ENCODE peak calls at places on chromosomes 16 and 17, in five cellular contexts. One of them, this sample, is unnamed. For H3K27me3, the result is how much of the 10 kb centered on the place peaks cover.

GRCh38 chr16:4415538-4416199 is 727 bp downstream of the CORO7 start:
- DNase-seq in cardiac muscle cell: no peak
- DNase-seq in colonic mucosa: peak
- DNase-seq in heart right ventricle: peak
- DNase-seq in ascending aorta: no peak
- DNase-seq in this sample: peak

GRCh38 chr16:58732545-58733247 is 1.4 kb downstream of the GOT2 start:
- DNase-seq in cardiac muscle cell: peak
- DNase-seq in colonic mucosa: no peak
- DNase-seq in heart right ventricle: no peak
- DNase-seq in ascending aorta: no peak
- DNase-seq in this sample: no peak

GRCh38 chr17:17494499-17495447 is 1.4 kb downstream of the RASD1 start:
- DNase-seq in cardiac muscle cell: peak
- DNase-seq in colonic mucosa: peak
- DNase-seq in heart right ventricle: peak
- DNase-seq in ascending aorta: peak
- DNase-seq in this sample: peak

GRCh38 chr17:4072487-4073157 is 70.2 kb downstream of the ZZEF1 start:
- DNase-seq in cardiac muscle cell: peak
- DNase-seq in colonic mucosa: no peak
- DNase-seq in heart right ventricle: no peak
- DNase-seq in ascending aorta: no peak
- DNase-seq in this sample: no peak

GRCh38 chr16:29757950-29758466 is 12.2 kb upstream of the C16orf54 start:
- DNase-seq in cardiac muscle cell: peak
- DNase-seq in colonic mucosa: no peak
- DNase-seq in heart right ventricle: no peak
- DNase-seq in ascending aorta: no peak
- DNase-seq in this sample: no peak

GRCh38 chr17:81422776-81423697 is 27.8 kb downstream of the BAHCC1 start:
- DNase-seq in cardiac muscle cell: peak
- DNase-seq in colonic mucosa: no peak
- DNase-seq in heart right ventricle: peak
- DNase-seq in ascending aorta: peak
- DNase-seq in this sample: peak

GRCh38 chr17:49918591-49918990 is 50.4 kb upstream of the DLX4 start:
- DNase-seq in cardiac muscle cell: no peak
- DNase-seq in colonic mucosa: no peak
- DNase-seq in heart right ventricle: no peak
- DNase-seq in ascending aorta: no peak
- DNase-seq in this sample: no peak

GRCh38 chr17:46964315-46965265 is 14.5 kb downstream of the RPRML start:
- DNase-seq in cardiac muscle cell: peak
- DNase-seq in colonic mucosa: no peak
- DNase-seq in heart right ventricle: no peak
- DNase-seq in ascending aorta: no peak
- DNase-seq in this sample: no peak

GRCh38 chr16:30570621-30571443 is 682 bp downstream of the ZNF688 start:
- DNase-seq in cardiac muscle cell: peak
- DNase-seq in colonic mucosa: no peak
- DNase-seq in heart right ventricle: peak
- DNase-seq in ascending aorta: no peak
- DNase-seq in this sample: no peak

GRCh38 chr16:23391381-23392222 is 61.4 kb downstream of the COG7 start:
- DNase-seq in cardiac muscle cell: no peak
- DNase-seq in colonic mucosa: no peak
- DNase-seq in heart right ventricle: no peak
- DNase-seq in ascending aorta: no peak
- DNase-seq in this sample: no peak

GRCh38 chr17:79981661-79982101 is 54.0 kb downstream of the TBC1D16 start:
- DNase-seq in cardiac muscle cell: no peak
- DNase-seq in colonic mucosa: no peak
- DNase-seq in heart right ventricle: no peak
- DNase-seq in ascending aorta: no peak
- DNase-seq in this sample: no peak

GRCh38 chr17:17053446-17054379 is 11.5 kb downstream of the MPRIP start:
- DNase-seq in cardiac muscle cell: no peak
- DNase-seq in colonic mucosa: no peak
- DNase-seq in heart right ventricle: no peak
- DNase-seq in ascending aorta: peak
- DNase-seq in this sample: no peak

DNA sequence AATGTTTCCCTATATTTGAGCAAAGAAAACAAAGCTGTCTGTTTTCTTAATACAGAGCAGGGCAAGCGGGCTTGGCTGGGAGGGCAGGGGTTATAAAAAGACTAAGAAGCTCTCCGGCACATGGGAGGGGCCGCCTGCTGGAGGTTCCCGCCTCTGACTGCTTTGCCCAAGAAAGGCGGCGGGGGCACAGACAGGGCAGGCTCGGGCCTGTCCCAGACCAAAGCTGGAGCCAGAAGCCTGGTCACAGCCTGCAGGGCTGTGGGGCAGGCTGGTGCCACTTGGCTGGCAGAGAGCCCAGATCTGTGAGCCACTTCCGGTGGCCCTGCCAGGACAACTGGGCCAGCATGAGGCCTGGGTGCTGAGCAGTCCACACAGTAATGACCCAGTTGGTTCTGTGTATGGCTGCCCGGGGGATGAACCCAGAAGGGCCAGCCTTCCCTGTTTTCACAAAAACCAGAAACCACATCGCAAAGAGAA is 89.4 kb downstream of the LITAF start:
- DNase-seq in cardiac muscle cell: peak
- DNase-seq in colonic mucosa: peak
- DNase-seq in heart right ventricle: peak
- DNase-seq in ascending aorta: peak
- DNase-seq in this sample: peak
- TF ChIP-seq CTCF in cardiac muscle cell: peak
- TF ChIP-seq CTCF in colonic mucosa: no peak
- TF ChIP-seq CTCF in heart right ventricle: peak
- TF ChIP-seq CTCF in ascending aorta: no peak
- TF ChIP-seq CTCF in this sample: peak

GRCh38 chr16:82281544-82281943 is 111.5 kb upstream of the MPHOSPH6 start:
- DNase-seq in cardiac muscle cell: no peak
- DNase-seq in colonic mucosa: no peak
- DNase-seq in heart right ventricle: no peak
- DNase-seq in ascending aorta: no peak
- DNase-seq in this sample: no peak
- H3K27ac ChIP-seq in cardiac muscle cell: no peak
- H3K27ac ChIP-seq in colonic mucosa: no peak
- H3K27ac ChIP-seq in heart right ventricle: peak
- H3K27ac ChIP-seq in ascending aorta: peak
- H3K27ac ChIP-seq in this sample: peak

GRCh38 chr17:14921936-14922335 is 343.2 kb downstream of the PMP22 start:
- DNase-seq in cardiac muscle cell: no peak
- DNase-seq in colonic mucosa: no peak
- DNase-seq in heart right ventricle: no peak
- DNase-seq in ascending aorta: no peak
- DNase-seq in this sample: no peak

GRCh38 chr17:14922421-14922820 is 342.7 kb downstream of the PMP22 start:
- DNase-seq in cardiac muscle cell: peak
- DNase-seq in colonic mucosa: no peak
- DNase-seq in heart right ventricle: no peak
- DNase-seq in ascending aorta: no peak
- DNase-seq in this sample: no peak

GRCh38 chr17:14918540-14918939 is 346.6 kb downstream of the PMP22 start:
- DNase-seq in cardiac muscle cell: peak
- DNase-seq in colonic mucosa: no peak
- DNase-seq in heart right ventricle: no peak
- DNase-seq in ascending aorta: no peak
- DNase-seq in this sample: no peak

GRCh38 chr17:14919049-14919545 is 346.0 kb downstream of the PMP22 start:
- DNase-seq in cardiac muscle cell: no peak
- DNase-seq in colonic mucosa: no peak
- DNase-seq in heart right ventricle: no peak
- DNase-seq in ascending aorta: no peak
- DNase-seq in this sample: no peak

DNA sequence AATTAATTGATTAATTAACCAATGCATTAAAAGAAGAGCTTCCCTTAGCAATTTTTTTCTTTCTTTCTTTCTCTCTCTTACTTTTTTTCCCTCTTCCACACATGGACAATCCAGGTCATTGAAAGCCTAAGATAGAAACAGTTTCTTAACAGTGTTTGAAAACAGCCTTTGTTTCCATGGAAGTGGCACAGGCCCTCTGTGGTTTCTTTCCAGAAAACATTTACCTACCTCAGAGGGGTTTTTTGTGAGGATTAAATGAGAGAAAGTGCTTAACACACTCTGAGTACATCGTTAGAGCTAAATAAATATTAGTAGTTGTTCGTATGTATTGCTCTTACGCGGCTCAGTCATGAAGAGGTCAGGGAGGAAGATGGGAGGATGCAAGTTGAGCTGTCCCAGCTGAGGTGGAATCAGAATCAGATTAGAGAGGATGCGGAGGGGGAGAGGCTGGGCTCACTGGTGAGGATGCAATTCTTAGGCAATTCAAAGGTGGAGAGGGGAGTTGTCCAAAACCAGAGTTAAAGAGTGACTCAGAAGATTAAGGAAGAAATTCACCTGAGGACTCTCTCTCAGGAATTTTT is 345.5 kb downstream of the PMP22 start:
- DNase-seq in cardiac muscle cell: no peak
- DNase-seq in colonic mucosa: no peak
- DNase-seq in heart right ventricle: no peak
- DNase-seq in ascending aorta: no peak
- DNase-seq in this sample: no peak
- H3K27me3 ChIP-seq in cardiac muscle cell: under half
- H3K27me3 ChIP-seq in colonic mucosa: under half
- H3K27me3 ChIP-seq in heart right ventricle: under half
- H3K27me3 ChIP-seq in ascending aorta: under half
- H3K27me3 ChIP-seq in this sample: under half

GRCh38 chr17:15957206-15957605 is 12.3 kb downstream of the ADORA2B start:
- DNase-seq in cardiac muscle cell: no peak
- DNase-seq in colonic mucosa: no peak
- DNase-seq in heart right ventricle: no peak
- DNase-seq in ascending aorta: no peak
- DNase-seq in this sample: no peak

GRCh38 chr17:15954222-15954621 is 9.3 kb downstream of the ADORA2B start:
- DNase-seq in cardiac muscle cell: peak
- DNase-seq in colonic mucosa: no peak
- DNase-seq in heart right ventricle: no peak
- DNase-seq in ascending aorta: no peak
- DNase-seq in this sample: no peak

GRCh38 chr17:15957608-15958307 is 12.8 kb downstream of the ADORA2B start:
- DNase-seq in cardiac muscle cell: no peak
- DNase-seq in colonic mucosa: peak
- DNase-seq in heart right ventricle: no peak
- DNase-seq in ascending aorta: no peak
- DNase-seq in this sample: no peak

GRCh38 chr17:15958484-15958854 is 13.5 kb downstream of the ADORA2B start:
- DNase-seq in cardiac muscle cell: no peak
- DNase-seq in colonic mucosa: no peak
- DNase-seq in heart right ventricle: no peak
- DNase-seq in ascending aorta: no peak
- DNase-seq in this sample: no peak

DNA sequence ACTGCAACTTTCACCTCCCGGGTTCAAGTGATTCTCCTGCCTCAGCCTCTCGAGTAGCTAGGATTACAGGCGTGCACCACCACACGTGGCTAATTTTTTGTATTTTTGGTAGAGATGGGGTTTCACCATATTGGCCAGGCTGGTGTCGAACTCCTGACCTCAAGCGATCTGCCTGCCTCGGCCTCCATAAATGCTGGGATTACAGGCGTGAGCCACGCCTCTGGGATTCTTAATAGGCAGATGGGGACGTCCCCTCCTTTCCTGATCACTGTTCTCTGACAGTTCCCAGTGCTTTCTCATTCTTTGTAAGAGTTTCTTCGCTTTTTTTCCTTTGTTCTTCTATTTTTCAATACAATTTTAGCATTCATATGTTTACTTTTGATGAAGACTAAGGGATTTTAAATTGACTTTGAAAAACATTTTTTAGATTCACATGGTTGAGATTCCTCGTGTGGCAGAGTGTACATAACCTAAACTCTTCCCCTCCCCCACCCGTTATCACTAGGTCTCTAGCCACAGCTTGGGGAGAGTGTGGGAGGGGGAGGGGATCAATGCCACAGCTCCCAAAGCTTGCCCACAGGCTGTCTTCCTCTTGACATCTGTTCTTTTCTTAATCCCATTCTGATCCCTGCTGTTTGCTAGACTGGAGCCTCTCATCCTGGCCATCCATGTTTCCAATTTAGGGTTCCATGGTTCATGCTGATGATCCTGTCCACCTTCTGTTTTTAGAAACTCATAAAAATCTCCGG is 11.0 kb downstream of the ADORA2B start:
- DNase-seq in cardiac muscle cell: peak
- DNase-seq in colonic mucosa: no peak
- DNase-seq in heart right ventricle: no peak
- DNase-seq in ascending aorta: no peak
- DNase-seq in this sample: no peak
- TF ChIP-seq CTCF in cardiac muscle cell: no peak
- TF ChIP-seq CTCF in colonic mucosa: no peak
- TF ChIP-seq CTCF in heart right ventricle: no peak
- TF ChIP-seq CTCF in ascending aorta: no peak
- TF ChIP-seq CTCF in this sample: no peak

GRCh38 chr16:87380875-87381274 is 2.7 kb downstream of the FBXO31 start:
- DNase-seq in cardiac muscle cell: peak
- DNase-seq in colonic mucosa: no peak
- DNase-seq in heart right ventricle: no peak
- DNase-seq in ascending aorta: no peak
- DNase-seq in this sample: no peak

GRCh38 chr16:87380403-87380802 is 3.2 kb downstream of the FBXO31 start:
- DNase-seq in cardiac muscle cell: no peak
- DNase-seq in colonic mucosa: no peak
- DNase-seq in heart right ventricle: no peak
- DNase-seq in ascending aorta: no peak
- DNase-seq in this sample: no peak

GRCh38 chr16:87384162-87384999 is 805 bp upstream of the FBXO31 start:
- DNase-seq in cardiac muscle cell: no peak
- DNase-seq in colonic mucosa: peak
- DNase-seq in heart right ventricle: peak
- DNase-seq in ascending aorta: peak
- DNase-seq in this sample: peak

GRCh38 chr16:87383522-87384161 is at the start of gene FBXO31:
- DNase-seq in cardiac muscle cell: peak
- DNase-seq in colonic mucosa: peak
- DNase-seq in heart right ventricle: peak
- DNase-seq in ascending aorta: peak
- DNase-seq in this sample: peak

GRCh38 chr16:87382023-87382785 is 1.4 kb downstream of the FBXO31 start:
- DNase-seq in cardiac muscle cell: no peak
- DNase-seq in colonic mucosa: peak
- DNase-seq in heart right ventricle: no peak
- DNase-seq in ascending aorta: no peak
- DNase-seq in this sample: no peak
- H3K27ac ChIP-seq in cardiac muscle cell: peak
- H3K27ac ChIP-seq in colonic mucosa: peak
- H3K27ac ChIP-seq in heart right ventricle: peak
- H3K27ac ChIP-seq in ascending aorta: peak
- H3K27ac ChIP-seq in this sample: peak

GRCh38 chr17:78344666-78345065 is 15.2 kb downstream of the SOCS3 start:
- DNase-seq in cardiac muscle cell: no peak
- DNase-seq in colonic mucosa: no peak
- DNase-seq in heart right ventricle: no peak
- DNase-seq in ascending aorta: no peak
- DNase-seq in this sample: no peak
- H3K27me3 ChIP-seq in cardiac muscle cell: under half
- H3K27me3 ChIP-seq in colonic mucosa: under half
- H3K27me3 ChIP-seq in heart right ventricle: under half
- H3K27me3 ChIP-seq in ascending aorta: under half
- H3K27me3 ChIP-seq in this sample: under half

GRCh38 chr17:58083491-58084316 is 485 bp downstream of the DYNLL2 start:
- DNase-seq in cardiac muscle cell: peak
- DNase-seq in colonic mucosa: peak
- DNase-seq in heart right ventricle: peak
- DNase-seq in ascending aorta: peak
- DNase-seq in this sample: peak
- TF ChIP-seq CTCF in cardiac muscle cell: no peak
- TF ChIP-seq CTCF in colonic mucosa: no peak
- TF ChIP-seq CTCF in heart right ventricle: no peak
- TF ChIP-seq CTCF in ascending aorta: no peak
- TF ChIP-seq CTCF in this sample: no peak